ENCODE peak calls at places on chromosomes 11 and 22, in nine cellular contexts. One of them, this sample, is unnamed.

GRCh38 chr22:48947636-48948035 is 880.0 kb downstream of the BRD1 start:
- DNase-seq in tibial artery: peak
- DNase-seq in neural crest cell: no peak
- DNase-seq in OCI-LY7: no peak
- DNase-seq in GM13977: no peak
- DNase-seq in endothelial cell of umbilical vein: no peak
- DNase-seq in HFFc6: no peak
- DNase-seq in nephron progenitor cell: no peak
- DNase-seq in WTC11: no peak
- DNase-seq in this sample: peak

GRCh38 chr11:78424334-78425270 is 7.0 kb upstream of the GAB2 start:
- DNase-seq in tibial artery: no peak
- DNase-seq in neural crest cell: no peak
- DNase-seq in OCI-LY7: peak
- DNase-seq in GM13977: peak
- DNase-seq in endothelial cell of umbilical vein: peak
- DNase-seq in HFFc6: no peak
- DNase-seq in nephron progenitor cell: no peak
- DNase-seq in WTC11: no peak
- DNase-seq in this sample: no peak

GRCh38 chr22:36807627-36808026 is 9.2 kb downstream of the PVALB start:
- DNase-seq in tibial artery: no peak
- DNase-seq in neural crest cell: no peak
- DNase-seq in OCI-LY7: no peak
- DNase-seq in GM13977: no peak
- DNase-seq in endothelial cell of umbilical vein: no peak
- DNase-seq in HFFc6: no peak
- DNase-seq in nephron progenitor cell: no peak
- DNase-seq in WTC11: no peak
- DNase-seq in this sample: no peak

GRCh38 chr11:104968856-104969776 is 742 bp upstream of the CASP4 start:
- DNase-seq in tibial artery: peak
- DNase-seq in neural crest cell: no peak
- DNase-seq in OCI-LY7: no peak
- DNase-seq in GM13977: no peak
- DNase-seq in endothelial cell of umbilical vein: peak
- DNase-seq in HFFc6: peak
- DNase-seq in nephron progenitor cell: peak
- DNase-seq in WTC11: peak
- DNase-seq in this sample: no peak

GRCh38 chr22:43743131-43743530 is 69.0 kb downstream of the EFCAB6 start:
- DNase-seq in tibial artery: no peak
- DNase-seq in neural crest cell: no peak
- DNase-seq in OCI-LY7: no peak
- DNase-seq in GM13977: no peak
- DNase-seq in endothelial cell of umbilical vein: no peak
- DNase-seq in HFFc6: no peak
- DNase-seq in nephron progenitor cell: peak
- DNase-seq in WTC11: peak
- DNase-seq in this sample: no peak

GRCh38 chr11:105046898-105047579 is 1.9 kb upstream of the CARD16 start:
- DNase-seq in tibial artery: no peak
- DNase-seq in neural crest cell: no peak
- DNase-seq in OCI-LY7: no peak
- DNase-seq in GM13977: no peak
- DNase-seq in endothelial cell of umbilical vein: peak
- DNase-seq in HFFc6: peak
- DNase-seq in nephron progenitor cell: no peak
- DNase-seq in WTC11: no peak
- DNase-seq in this sample: no peak

GRCh38 chr11:13415201-13415600 is 47.8 kb downstream of the BTBD10 start:
- DNase-seq in tibial artery: no peak
- DNase-seq in neural crest cell: no peak
- DNase-seq in OCI-LY7: no peak
- DNase-seq in GM13977: no peak
- DNase-seq in endothelial cell of umbilical vein: no peak
- DNase-seq in HFFc6: peak
- DNase-seq in nephron progenitor cell: no peak
- DNase-seq in WTC11: no peak
- DNase-seq in this sample: no peak

GRCh38 chr11:2387266-2387982 is 10.3 kb downstream of the CD81 start:
- DNase-seq in tibial artery: no peak
- DNase-seq in neural crest cell: no peak
- DNase-seq in OCI-LY7: peak
- DNase-seq in GM13977: no peak
- DNase-seq in endothelial cell of umbilical vein: no peak
- DNase-seq in HFFc6: peak
- DNase-seq in nephron progenitor cell: no peak
- DNase-seq in WTC11: no peak
- DNase-seq in this sample: peak

GRCh38 chr11:2071748-2072385 is 67.3 kb downstream of the IGF2 start:
- DNase-seq in tibial artery: no peak
- DNase-seq in neural crest cell: no peak
- DNase-seq in OCI-LY7: no peak
- DNase-seq in GM13977: no peak
- DNase-seq in endothelial cell of umbilical vein: no peak
- DNase-seq in HFFc6: no peak
- DNase-seq in nephron progenitor cell: no peak
- DNase-seq in WTC11: no peak
- DNase-seq in this sample: no peak

GRCh38 chr11:28231475-28231874 is 123.3 kb downstream of the METTL15 start:
- DNase-seq in tibial artery: no peak
- DNase-seq in neural crest cell: no peak
- DNase-seq in OCI-LY7: no peak
- DNase-seq in GM13977: no peak
- DNase-seq in endothelial cell of umbilical vein: no peak
- DNase-seq in HFFc6: no peak
- DNase-seq in nephron progenitor cell: no peak
- DNase-seq in WTC11: no peak
- DNase-seq in this sample: no peak

GRCh38 chr22:28142361-28142801 is 223.3 kb upstream of the PITPNB start:
- DNase-seq in tibial artery: no peak
- DNase-seq in neural crest cell: no peak
- DNase-seq in OCI-LY7: no peak
- DNase-seq in GM13977: no peak
- DNase-seq in endothelial cell of umbilical vein: peak
- DNase-seq in HFFc6: peak
- DNase-seq in nephron progenitor cell: peak
- DNase-seq in WTC11: no peak
- DNase-seq in this sample: no peak

GRCh38 chr11:32752001-32752400 is 42.5 kb downstream of the CCDC73 start:
- DNase-seq in tibial artery: no peak
- DNase-seq in neural crest cell: no peak
- DNase-seq in OCI-LY7: no peak
- DNase-seq in GM13977: no peak
- DNase-seq in endothelial cell of umbilical vein: no peak
- DNase-seq in HFFc6: no peak
- DNase-seq in nephron progenitor cell: no peak
- DNase-seq in WTC11: no peak
- DNase-seq in this sample: no peak

GRCh38 chr11:32751381-32751780 is 43.1 kb downstream of the CCDC73 start:
- DNase-seq in tibial artery: no peak
- DNase-seq in neural crest cell: no peak
- DNase-seq in OCI-LY7: no peak
- DNase-seq in GM13977: no peak
- DNase-seq in endothelial cell of umbilical vein: no peak
- DNase-seq in HFFc6: no peak
- DNase-seq in nephron progenitor cell: no peak
- DNase-seq in WTC11: peak
- DNase-seq in this sample: no peak
- TF ChIP-seq CTCF in tibial artery: no peak
- TF ChIP-seq CTCF in neural crest cell: no peak
- TF ChIP-seq CTCF in OCI-LY7: no peak
- TF ChIP-seq CTCF in GM13977: no peak
- TF ChIP-seq CTCF in endothelial cell of umbilical vein: no peak
- TF ChIP-seq CTCF in HFFc6: no peak
- TF ChIP-seq CTCF in nephron progenitor cell: no peak
- TF ChIP-seq CTCF in WTC11: no peak
- TF ChIP-seq CTCF in this sample: no peak

GRCh38 chr11:45054956-45055355 is 91.5 kb upstream of the PRDM11 start:
- DNase-seq in tibial artery: no peak
- DNase-seq in neural crest cell: no peak
- DNase-seq in OCI-LY7: no peak
- DNase-seq in GM13977: no peak
- DNase-seq in endothelial cell of umbilical vein: no peak
- DNase-seq in HFFc6: no peak
- DNase-seq in nephron progenitor cell: no peak
- DNase-seq in WTC11: no peak
- DNase-seq in this sample: no peak

GRCh38 chr11:45052361-45052760 is 94.1 kb upstream of the PRDM11 start:
- DNase-seq in tibial artery: no peak
- DNase-seq in neural crest cell: no peak
- DNase-seq in OCI-LY7: no peak
- DNase-seq in GM13977: no peak
- DNase-seq in endothelial cell of umbilical vein: no peak
- DNase-seq in HFFc6: no peak
- DNase-seq in nephron progenitor cell: no peak
- DNase-seq in WTC11: no peak
- DNase-seq in this sample: no peak

GRCh38 chr11:45058344-45058743 is 88.1 kb upstream of the PRDM11 start:
- DNase-seq in tibial artery: no peak
- DNase-seq in neural crest cell: no peak
- DNase-seq in OCI-LY7: no peak
- DNase-seq in GM13977: no peak
- DNase-seq in endothelial cell of umbilical vein: no peak
- DNase-seq in HFFc6: no peak
- DNase-seq in nephron progenitor cell: no peak
- DNase-seq in WTC11: no peak
- DNase-seq in this sample: no peak

GRCh38 chr11:45053736-45054446 is 92.5 kb upstream of the PRDM11 start:
- DNase-seq in tibial artery: no peak
- DNase-seq in neural crest cell: no peak
- DNase-seq in OCI-LY7: no peak
- DNase-seq in GM13977: no peak
- DNase-seq in endothelial cell of umbilical vein: no peak
- DNase-seq in HFFc6: no peak
- DNase-seq in nephron progenitor cell: no peak
- DNase-seq in WTC11: no peak
- DNase-seq in this sample: no peak

DNA sequence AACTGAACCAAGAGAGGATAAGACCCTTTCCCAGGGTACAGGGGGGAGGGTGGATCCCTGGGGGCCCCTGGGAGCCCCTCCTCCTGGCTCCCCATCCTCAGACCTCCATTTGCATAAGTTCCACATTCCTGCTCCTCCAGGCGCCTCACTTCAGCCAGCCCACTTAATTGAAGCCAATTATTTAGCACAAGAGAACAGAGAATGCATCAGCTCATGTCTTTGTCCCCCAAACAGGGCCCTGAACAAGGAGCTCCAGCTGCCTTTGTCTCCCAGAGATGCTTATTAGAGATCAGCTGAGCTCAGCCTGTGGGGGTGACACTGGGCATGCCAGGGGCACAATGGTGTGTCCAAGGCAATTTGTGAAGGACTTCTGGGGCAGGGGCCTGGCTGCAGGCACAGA is 89.9 kb upstream of the PRDM11 start:
- DNase-seq in tibial artery: no peak
- DNase-seq in neural crest cell: no peak
- DNase-seq in OCI-LY7: no peak
- DNase-seq in GM13977: no peak
- DNase-seq in endothelial cell of umbilical vein: no peak
- DNase-seq in HFFc6: no peak
- DNase-seq in nephron progenitor cell: no peak
- DNase-seq in WTC11: peak
- DNase-seq in this sample: no peak
- TF ChIP-seq CTCF in tibial artery: no peak
- TF ChIP-seq CTCF in neural crest cell: no peak
- TF ChIP-seq CTCF in OCI-LY7: no peak
- TF ChIP-seq CTCF in GM13977: no peak
- TF ChIP-seq CTCF in endothelial cell of umbilical vein: no peak
- TF ChIP-seq CTCF in HFFc6: no peak
- TF ChIP-seq CTCF in nephron progenitor cell: no peak
- TF ChIP-seq CTCF in WTC11: no peak
- TF ChIP-seq CTCF in this sample: no peak

GRCh38 chr11:21421930-21422329 is 752.5 kb downstream of the NELL1 start:
- DNase-seq in tibial artery: no peak
- DNase-seq in neural crest cell: no peak
- DNase-seq in OCI-LY7: no peak
- DNase-seq in GM13977: no peak
- DNase-seq in endothelial cell of umbilical vein: no peak
- DNase-seq in HFFc6: no peak
- DNase-seq in nephron progenitor cell: no peak
- DNase-seq in WTC11: no peak
- DNase-seq in this sample: no peak

GRCh38 chr11:21429401-21429800 is 760.0 kb downstream of the NELL1 start:
- DNase-seq in tibial artery: no peak
- DNase-seq in neural crest cell: no peak
- DNase-seq in OCI-LY7: no peak
- DNase-seq in GM13977: no peak
- DNase-seq in endothelial cell of umbilical vein: no peak
- DNase-seq in HFFc6: no peak
- DNase-seq in nephron progenitor cell: no peak
- DNase-seq in WTC11: no peak
- DNase-seq in this sample: no peak

GRCh38 chr11:21426931-21427330 is 757.5 kb downstream of the NELL1 start:
- DNase-seq in tibial artery: no peak
- DNase-seq in neural crest cell: no peak
- DNase-seq in OCI-LY7: no peak
- DNase-seq in GM13977: no peak
- DNase-seq in endothelial cell of umbilical vein: no peak
- DNase-seq in HFFc6: no peak
- DNase-seq in nephron progenitor cell: no peak
- DNase-seq in WTC11: no peak
- DNase-seq in this sample: no peak

GRCh38 chr11:21430532-21430931 is 761.1 kb downstream of the NELL1 start:
- DNase-seq in tibial artery: no peak
- DNase-seq in neural crest cell: no peak
- DNase-seq in OCI-LY7: no peak
- DNase-seq in GM13977: no peak
- DNase-seq in endothelial cell of umbilical vein: no peak
- DNase-seq in HFFc6: no peak
- DNase-seq in nephron progenitor cell: no peak
- DNase-seq in WTC11: no peak
- DNase-seq in this sample: no peak

DNA sequence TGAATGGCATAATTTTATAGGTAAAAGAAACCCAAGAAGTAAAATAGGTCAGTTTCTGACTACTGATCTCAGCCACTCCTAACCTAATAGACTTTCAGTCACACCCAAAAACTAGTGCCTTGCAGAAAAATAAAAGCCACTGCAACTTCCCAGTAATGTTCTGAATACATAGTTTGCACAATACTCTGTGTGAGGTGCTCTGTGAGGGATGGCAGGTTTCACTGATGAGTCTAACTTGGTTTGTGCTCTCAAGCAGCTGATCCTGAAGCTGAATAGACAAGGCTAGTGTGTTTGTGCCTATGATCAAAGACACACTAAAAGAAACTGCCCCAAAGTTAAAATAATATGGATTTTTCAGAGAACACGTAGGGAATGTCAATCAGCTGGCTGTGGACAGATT is 758.4 kb downstream of the NELL1 start:
- DNase-seq in tibial artery: no peak
- DNase-seq in neural crest cell: no peak
- DNase-seq in OCI-LY7: no peak
- DNase-seq in GM13977: no peak
- DNase-seq in endothelial cell of umbilical vein: no peak
- DNase-seq in HFFc6: no peak
- DNase-seq in nephron progenitor cell: no peak
- DNase-seq in WTC11: no peak
- DNase-seq in this sample: no peak
- TF ChIP-seq CTCF in tibial artery: no peak
- TF ChIP-seq CTCF in neural crest cell: no peak
- TF ChIP-seq CTCF in OCI-LY7: no peak
- TF ChIP-seq CTCF in GM13977: no peak
- TF ChIP-seq CTCF in endothelial cell of umbilical vein: no peak
- TF ChIP-seq CTCF in HFFc6: no peak
- TF ChIP-seq CTCF in nephron progenitor cell: no peak
- TF ChIP-seq CTCF in WTC11: no peak
- TF ChIP-seq CTCF in this sample: no peak

GRCh38 chr11:76919467-76919866 is 58.7 kb downstream of the ACER3 start:
- DNase-seq in tibial artery: no peak
- DNase-seq in neural crest cell: no peak
- DNase-seq in OCI-LY7: no peak
- DNase-seq in GM13977: no peak
- DNase-seq in endothelial cell of umbilical vein: no peak
- DNase-seq in HFFc6: no peak
- DNase-seq in nephron progenitor cell: no peak
- DNase-seq in WTC11: no peak
- DNase-seq in this sample: no peak
- TF ChIP-seq CTCF in tibial artery: no peak
- TF ChIP-seq CTCF in neural crest cell: no peak
- TF ChIP-seq CTCF in OCI-LY7: no peak
- TF ChIP-seq CTCF in GM13977: no peak
- TF ChIP-seq CTCF in endothelial cell of umbilical vein: no peak
- TF ChIP-seq CTCF in HFFc6: no peak
- TF ChIP-seq CTCF in nephron progenitor cell: no peak
- TF ChIP-seq CTCF in WTC11: no peak
- TF ChIP-seq CTCF in this sample: no peak